ENCODE peak calls at places on chromosome 4, in seven cellular contexts. S is prostate gland, G is ovary, W is IMR-90, D is uterus, P is stomach, T is adrenal gland. K is an unnamed sample.

GRCh38 chr4:81845761-81846160 is 374.1 kb upstream of the RASGEF1B start:
- DNase-seq in S (no peak), G (no peak), W (no peak), D (no peak), P (no peak), T (no peak), K (peak; percentile 25)

GRCh38 chr4:138035781-138036258 is 206.3 kb downstream of the SLC7A11 start:
- DNase-seq in S (no peak), G (no peak), W (peak; percentile 81), D (no peak), P (no peak), T (no peak), K (peak; percentile 21)

GRCh38 chr4:151489462-151490203 is 80.7 kb downstream of the FHIP1A start:
- DNase-seq in S (no peak), G (no peak), W (no peak), D (no peak), P (no peak), T (no peak), K (no peak)

GRCh38 chr4:11732155-11732554 is 303.5 kb upstream of the HS3ST1 start:
- DNase-seq in S (no peak), G (no peak), W (no peak), D (no peak), P (peak; percentile 71), T (no peak), K (no peak)

GRCh38 chr4:178196751-178197150 is 754.5 kb upstream of the AGA start:
- DNase-seq in S (no peak), G (no peak), W (no peak), D (no peak), P (no peak), T (no peak), K (no peak)

GRCh38 chr4:95603393-95603792 is 54.6 kb upstream of the UNC5C start:
- DNase-seq in S (no peak), G (no peak), W (no peak), D (no peak), P (no peak), T (no peak), K (no peak)

GRCh38 chr4:87240341-87240740 is 19.9 kb upstream of the KLHL8 start:
- DNase-seq in S (no peak), G (no peak), W (no peak), D (no peak), P (no peak), T (no peak), K (no peak)

GRCh38 chr4:67571975-67572374 is 13.4 kb downstream of the STAP1 start:
- DNase-seq in S (no peak), G (no peak), W (no peak), D (no peak), P (no peak), T (no peak), K (peak; percentile 70)

GRCh38 chr4:174521800-174522182 is 497 bp downstream of the HPGD start:
- DNase-seq in S (peak; percentile 40), G (no peak), W (no peak), D (peak; percentile 16), P (peak; percentile 54), T (no peak), K (peak; percentile 71)

GRCh38 chr4:25702848-25703247 is 47.2 kb downstream of the SLC34A2 start:
- DNase-seq in S (no peak), G (no peak), W (peak; percentile 67), D (no peak), P (no peak), T (no peak), K (no peak)

GRCh38 chr4:82890913-82891727 is at the start of gene SEC31A:
- DNase-seq in S (peak; percentile 96), G (peak; percentile 95), W (peak; percentile 92), D (peak; percentile 95), P (peak; percentile 97), T (peak; percentile 97), K (peak; percentile 96)

GRCh38 chr4:73257995-73258667 is 467 bp downstream of the ANKRD17 start:
- DNase-seq in S (peak; percentile 11), G (peak; percentile 54), W (peak; percentile 32), D (peak; percentile 31), P (no peak), T (peak; percentile 46), K (peak; percentile 82)

GRCh38 chr4:30586850-30587249 is 133.3 kb upstream of the PCDH7 start:
- DNase-seq in S (no peak), G (no peak), W (no peak), D (no peak), P (no peak), T (no peak), K (no peak)

GRCh38 chr4:164139291-164139690 is 614.6 kb upstream of the SMIM31 start:
- DNase-seq in S (no peak), G (no peak), W (no peak), D (no peak), P (no peak), T (no peak), K (no peak)

GRCh38 chr4:82201805-82202636 is 171.8 kb downstream of the HNRNPD start:
- DNase-seq in S (peak; percentile 16), G (no peak), W (peak; percentile 27), D (no peak), P (peak; percentile 54), T (peak; percentile 24), K (peak; percentile 79)

GRCh38 chr4:149121015-149121404 is 678.8 kb upstream of the NR3C2 start:
- DNase-seq in S (no peak), G (no peak), W (no peak), D (no peak), P (no peak), T (no peak), K (no peak)

GRCh38 chr4:54098375-54098774 is 1.6 kb upstream of the GSX2 start:
- DNase-seq in S (no peak), G (no peak), W (no peak), D (no peak), P (no peak), T (no peak), K (no peak)

GRCh38 chr4:5892321-5893012 is 419 bp downstream of the CRMP1 start:
- DNase-seq in S (no peak), G (no peak), W (no peak), D (no peak), P (no peak), T (no peak), K (no peak)

GRCh38 chr4:7120341-7120740 is 52.5 kb upstream of the GRPEL1 start:
- DNase-seq in S (no peak), G (no peak), W (peak; percentile 12), D (no peak), P (no peak), T (no peak), K (no peak)

GRCh38 chr4:142886566-142886965 is 40.5 kb upstream of the INPP4B start:
- DNase-seq in S (no peak), G (no peak), W (no peak), D (no peak), P (no peak), T (no peak), K (no peak)

GRCh38 chr4:180949825-180950224 is 1293.4 kb upstream of the TENM3 start:
- DNase-seq in S (no peak), G (no peak), W (no peak), D (no peak), P (peak; percentile 33), T (no peak), K (no peak)

GRCh38 chr4:145863191-145863590 is 75.4 kb downstream of the ZNF827 start:
- DNase-seq in S (no peak), G (no peak), W (no peak), D (no peak), P (no peak), T (no peak), K (no peak)

GRCh38 chr4:110197421-110198398 is 705 bp downstream of the ELOVL6 start:
- DNase-seq in S (peak; percentile 6), G (peak; percentile 48), W (peak; percentile 39), D (peak; percentile 39), P (no peak), T (peak; percentile 36), K (peak; percentile 74)

GRCh38 chr4:110196871-110197420 is 1.5 kb downstream of the ELOVL6 start:
- DNase-seq in S (peak; percentile 26), G (peak; percentile 50), W (peak; percentile 31), D (no peak), P (peak; percentile 50), T (peak; percentile 51), K (peak; percentile 84)

GRCh38 chr4:110196206-110196870 is 2.1 kb downstream of the ELOVL6 start:
- DNase-seq in S (peak; percentile 46), G (peak; percentile 60), W (peak; percentile 32), D (peak; percentile 53), P (peak; percentile 45), T (peak; percentile 56), K (peak; percentile 84)

GRCh38 chr4:110200673-110201072 is 2.3 kb upstream of the ELOVL6 start:
- DNase-seq in S (no peak), G (no peak), W (no peak), D (no peak), P (no peak), T (no peak), K (peak; percentile 62)

GRCh38 chr4:110198472-110199419 is at the start of gene ELOVL6:
- DNase-seq in S (peak; percentile 28), G (peak; percentile 59), W (peak; percentile 72), D (peak; percentile 66), P (peak; percentile 56), T (peak; percentile 62), K (peak; percentile 87)
- TF ChIP-seq POLR2A in S (no peak), G (no peak), W (peak; percentile 44), D (no peak), P (no peak), T (peak; percentile 40), K (peak; percentile 83)

GRCh38 chr4:57109847-57110634 is at the start of gene IGFBP7:
- DNase-seq in S (no peak), G (peak; percentile 66), W (no peak), D (peak; percentile 72), P (peak; percentile 58), T (peak; percentile 29), K (peak; percentile 49)
- TF ChIP-seq POLR2A in S (peak; percentile 37), G (peak; percentile 72), W (peak; percentile 88), D (peak; percentile 87), P (no peak), T (peak; percentile 54), K (peak; percentile 21)

GRCh38 chr4:22515888-22516541 is at the start of gene ADGRA3:
- DNase-seq in S (peak; percentile 69), G (peak; percentile 78), W (peak; percentile 51), D (peak; percentile 74), P (peak; percentile 81), T (peak; percentile 81), K (peak; percentile 62)
- TF ChIP-seq POLR2A in S (peak; percentile 51), G (no peak), W (peak; percentile 18), D (peak; percentile 46), P (no peak), T (peak; percentile 67), K (no peak)

GRCh38 chr4:68953056-68953455 is 1.5 kb upstream of the UGT2A3 start:
- DNase-seq in S (no peak), G (no peak), W (no peak), D (no peak), P (no peak), T (no peak), K (peak; percentile 76)

GRCh38 chr4:68950033-68950432 is 1.6 kb downstream of the UGT2A3 start:
- DNase-seq in S (no peak), G (no peak), W (no peak), D (no peak), P (no peak), T (no peak), K (no peak)

GRCh38 chr4:68951806-68952585 is 392 bp upstream of the UGT2A3 start:
- DNase-seq in S (no peak), G (no peak), W (no peak), D (no peak), P (no peak), T (no peak), K (no peak)

GRCh38 chr4:68948985-68949384 is 2.6 kb downstream of the UGT2A3 start:
- DNase-seq in S (no peak), G (no peak), W (no peak), D (no peak), P (no peak), T (no peak), K (no peak)

GRCh38 chr4:68951078-68951805 is at the start of gene UGT2A3:
- DNase-seq in S (no peak), G (no peak), W (no peak), D (no peak), P (no peak), T (no peak), K (no peak)
- TF ChIP-seq POLR2A in S (no peak), G (no peak), W (no peak), D (no peak), P (no peak), T (no peak), K (no peak)